ENCODE peak calls at places on chromosomes 5 and 9, in seven cellular contexts. One of them, this sample, is unnamed.

GRCh38 chr5:96855041-96855872 is 21.0 kb upstream of the ERAP2 start:
- DNase-seq in AG04450: peak; percentile 33
- DNase-seq in mammary epithelial cell: no peak
- DNase-seq in PC-9: no peak
- DNase-seq in HCT116: no peak
- DNase-seq in fibroblast of pulmonary artery: peak; percentile 68
- DNase-seq in IMR-90: peak; percentile 84
- DNase-seq in this sample: peak; percentile 61

GRCh38 chr9:13648676-13649075 is 369.2 kb upstream of the MPDZ start:
- DNase-seq in mammary epithelial cell: peak; percentile 19
- DNase-seq in AG04450: no peak
- DNase-seq in IMR-90: no peak
- DNase-seq in PC-9: no peak
- DNase-seq in fibroblast of pulmonary artery: no peak
- DNase-seq in HCT116: no peak
- DNase-seq in this sample: no peak

GRCh38 chr5:132298305-132298704 is 4.1 kb downstream of the SLC22A4 start:
- DNase-seq in IMR-90: peak; percentile 66
- DNase-seq in HCT116: no peak
- DNase-seq in PC-9: no peak
- DNase-seq in AG04450: no peak
- DNase-seq in fibroblast of pulmonary artery: peak; percentile 47
- DNase-seq in mammary epithelial cell: no peak
- DNase-seq in this sample: no peak

GRCh38 chr5:34524123-34524522 is 132.0 kb upstream of the RAI14 start:
- DNase-seq in mammary epithelial cell: peak; percentile 72
- DNase-seq in PC-9: peak; percentile 29
- DNase-seq in HCT116: no peak
- DNase-seq in AG04450: no peak
- DNase-seq in IMR-90: peak; percentile 83
- DNase-seq in fibroblast of pulmonary artery: peak; percentile 67
- DNase-seq in this sample: peak; percentile 34

GRCh38 chr5:125717209-125717608 is 706.0 kb upstream of the GRAMD2B start:
- DNase-seq in IMR-90: peak; percentile 96
- DNase-seq in mammary epithelial cell: peak; percentile 74
- DNase-seq in fibroblast of pulmonary artery: peak; percentile 37
- DNase-seq in HCT116: no peak
- DNase-seq in PC-9: no peak
- DNase-seq in AG04450: peak; percentile 77
- DNase-seq in this sample: peak; percentile 4

GRCh38 chr9:16344343-16344742 is 526.1 kb downstream of the BNC2 start:
- DNase-seq in PC-9: no peak
- DNase-seq in IMR-90: peak; percentile 93
- DNase-seq in AG04450: peak; percentile 33
- DNase-seq in fibroblast of pulmonary artery: peak; percentile 91
- DNase-seq in mammary epithelial cell: peak; percentile 59
- DNase-seq in HCT116: no peak
- DNase-seq in this sample: peak; percentile 87

GRCh38 chr5:158560170-158560569 is 539.5 kb downstream of the EBF1 start:
- DNase-seq in PC-9: no peak
- DNase-seq in mammary epithelial cell: peak; percentile 20
- DNase-seq in HCT116: no peak
- DNase-seq in IMR-90: no peak
- DNase-seq in fibroblast of pulmonary artery: no peak
- DNase-seq in AG04450: no peak
- DNase-seq in this sample: no peak

GRCh38 chr9:120710110-120710981 is 3.9 kb downstream of the MEGF9 start:
- DNase-seq in IMR-90: peak; percentile 39
- DNase-seq in AG04450: no peak
- DNase-seq in fibroblast of pulmonary artery: no peak
- DNase-seq in PC-9: peak; percentile 56
- DNase-seq in HCT116: peak; percentile 52
- DNase-seq in mammary epithelial cell: peak; percentile 73
- DNase-seq in this sample: no peak

GRCh38 chr9:136901516-136902258 is 15.4 kb downstream of the TRAF2 start:
- DNase-seq in IMR-90: peak; percentile 45
- DNase-seq in PC-9: peak; percentile 91
- DNase-seq in HCT116: peak; percentile 41
- DNase-seq in mammary epithelial cell: peak; percentile 92
- DNase-seq in fibroblast of pulmonary artery: peak; percentile 33
- DNase-seq in AG04450: no peak
- DNase-seq in this sample: no peak

GRCh38 chr5:91499943-91500531 is 116.9 kb upstream of the ARRDC3 start:
- DNase-seq in mammary epithelial cell: peak; percentile 29
- DNase-seq in fibroblast of pulmonary artery: peak; percentile 69
- DNase-seq in IMR-90: peak; percentile 54
- DNase-seq in HCT116: peak; percentile 42
- DNase-seq in PC-9: no peak
- DNase-seq in AG04450: peak; percentile 20
- DNase-seq in this sample: peak; percentile 29

GRCh38 chr9:18396102-18396728 is 77.7 kb upstream of the ADAMTSL1 start:
- DNase-seq in HCT116: no peak
- DNase-seq in mammary epithelial cell: no peak
- DNase-seq in fibroblast of pulmonary artery: peak; percentile 42
- DNase-seq in IMR-90: peak; percentile 18
- DNase-seq in AG04450: no peak
- DNase-seq in PC-9: no peak
- DNase-seq in this sample: no peak

GRCh38 chr9:138066049-138066448 is 188.5 kb downstream of the CACNA1B start:
- DNase-seq in HCT116: no peak
- DNase-seq in PC-9: no peak
- DNase-seq in mammary epithelial cell: no peak
- DNase-seq in fibroblast of pulmonary artery: no peak
- DNase-seq in IMR-90: no peak
- DNase-seq in AG04450: no peak
- DNase-seq in this sample: no peak

GRCh38 chr9:136175745-136176290 is 29.1 kb downstream of the LHX3 start:
- DNase-seq in PC-9: no peak
- DNase-seq in IMR-90: no peak
- DNase-seq in AG04450: no peak
- DNase-seq in mammary epithelial cell: no peak
- DNase-seq in HCT116: no peak
- DNase-seq in fibroblast of pulmonary artery: no peak
- DNase-seq in this sample: no peak

GRCh38 chr5:176985516-176985915 is 21.1 kb downstream of the UIMC1 start:
- DNase-seq in AG04450: no peak
- DNase-seq in HCT116: no peak
- DNase-seq in IMR-90: no peak
- DNase-seq in PC-9: no peak
- DNase-seq in fibroblast of pulmonary artery: no peak
- DNase-seq in mammary epithelial cell: no peak
- DNase-seq in this sample: no peak

GRCh38 chr5:74135033-74135432 is 505.5 kb downstream of the ENC1 start:
- DNase-seq in HCT116: no peak
- DNase-seq in PC-9: no peak
- DNase-seq in fibroblast of pulmonary artery: no peak
- DNase-seq in AG04450: no peak
- DNase-seq in mammary epithelial cell: no peak
- DNase-seq in IMR-90: no peak
- DNase-seq in this sample: no peak

DNA sequence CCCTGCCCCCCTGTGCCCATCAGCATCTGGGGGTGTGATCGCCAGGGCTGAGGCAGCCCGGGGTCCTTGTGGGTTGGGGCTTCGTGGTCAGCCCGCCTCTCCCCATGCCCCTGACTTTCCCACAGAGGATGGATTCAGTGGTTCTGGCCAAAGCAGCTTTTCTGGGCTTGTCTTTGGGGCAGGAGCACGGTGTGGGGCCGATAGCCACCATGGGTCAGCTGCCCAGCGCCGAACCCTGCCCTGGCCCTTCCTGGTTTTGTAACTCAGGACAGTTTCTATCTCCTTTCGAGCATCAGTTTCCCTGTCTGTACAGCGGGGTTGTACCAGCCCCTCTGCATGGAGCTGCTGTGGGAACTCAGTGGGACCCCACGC is 77.1 kb downstream of the HMCN2 start:
- DNase-seq in HCT116: no peak
- DNase-seq in PC-9: no peak
- DNase-seq in fibroblast of pulmonary artery: no peak
- DNase-seq in IMR-90: no peak
- DNase-seq in AG04450: no peak
- DNase-seq in mammary epithelial cell: no peak
- DNase-seq in this sample: no peak
- H3K4me3 ChIP-seq in HCT116: no peak overlapping the region
- H3K4me3 ChIP-seq in PC-9: no peak overlapping the region
- H3K4me3 ChIP-seq in fibroblast of pulmonary artery: no peak overlapping the region
- H3K4me3 ChIP-seq in IMR-90: no peak overlapping the region
- H3K4me3 ChIP-seq in AG04450: no peak overlapping the region
- H3K4me3 ChIP-seq in mammary epithelial cell: no peak overlapping the region
- H3K4me3 ChIP-seq in this sample: no peak overlapping the region

GRCh38 chr9:76419782-76420380 is 25.7 kb upstream of the RFK start:
- DNase-seq in PC-9: no peak
- DNase-seq in mammary epithelial cell: no peak
- DNase-seq in HCT116: peak; percentile 21
- DNase-seq in AG04450: no peak
- DNase-seq in IMR-90: no peak
- DNase-seq in fibroblast of pulmonary artery: peak; percentile 40
- DNase-seq in this sample: no peak
- TF ChIP-seq CTCF in PC-9: peak; percentile 69
- TF ChIP-seq CTCF in mammary epithelial cell: peak; percentile 78
- TF ChIP-seq CTCF in HCT116: peak; percentile 54
- TF ChIP-seq CTCF in AG04450: peak; percentile 64
- TF ChIP-seq CTCF in IMR-90: peak; percentile 48
- TF ChIP-seq CTCF in fibroblast of pulmonary artery: peak; percentile 63
- TF ChIP-seq CTCF in this sample: peak; percentile 70

GRCh38 chr9:96618209-96619108 is 1.2 kb downstream of the CDC14B start:
- DNase-seq in AG04450: no peak
- DNase-seq in fibroblast of pulmonary artery: peak; percentile 48
- DNase-seq in HCT116: no peak
- DNase-seq in mammary epithelial cell: peak; percentile 43
- DNase-seq in PC-9: peak; percentile 37
- DNase-seq in IMR-90: peak; percentile 54
- DNase-seq in this sample: no peak

GRCh38 chr9:96617439-96618185 is 2.0 kb downstream of the CDC14B start:
- DNase-seq in HCT116: no peak
- DNase-seq in IMR-90: no peak
- DNase-seq in fibroblast of pulmonary artery: no peak
- DNase-seq in AG04450: no peak
- DNase-seq in PC-9: no peak
- DNase-seq in mammary epithelial cell: no peak
- DNase-seq in this sample: no peak

GRCh38 chr9:96619491-96620154 is at the start of gene CDC14B:
- DNase-seq in HCT116: peak; percentile 93
- DNase-seq in fibroblast of pulmonary artery: peak; percentile 91
- DNase-seq in AG04450: peak; percentile 57
- DNase-seq in mammary epithelial cell: peak; percentile 88
- DNase-seq in PC-9: peak; percentile 98
- DNase-seq in IMR-90: peak; percentile 90
- DNase-seq in this sample: no peak

GRCh38 chr9:96620155-96620514 is 492 bp upstream of the CDC14B start:
- DNase-seq in mammary epithelial cell: no peak
- DNase-seq in PC-9: no peak
- DNase-seq in AG04450: no peak
- DNase-seq in HCT116: no peak
- DNase-seq in fibroblast of pulmonary artery: no peak
- DNase-seq in IMR-90: no peak
- DNase-seq in this sample: no peak

GRCh38 chr9:96619109-96619435 is 571 bp downstream of the CDC14B start:
- DNase-seq in PC-9: peak; percentile 6
- DNase-seq in HCT116: no peak
- DNase-seq in AG04450: no peak
- DNase-seq in IMR-90: no peak
- DNase-seq in mammary epithelial cell: no peak
- DNase-seq in fibroblast of pulmonary artery: no peak
- DNase-seq in this sample: no peak
- H3K4me3 ChIP-seq in PC-9: peak overlapping the region; percentile 88
- H3K4me3 ChIP-seq in HCT116: peak overlapping the region; percentile 75
- H3K4me3 ChIP-seq in AG04450: peak overlapping the region; percentile 69
- H3K4me3 ChIP-seq in IMR-90: peak overlapping the region; percentile 88
- H3K4me3 ChIP-seq in mammary epithelial cell: peak overlapping the region; percentile 70
- H3K4me3 ChIP-seq in fibroblast of pulmonary artery: peak overlapping the region; percentile 66
- H3K4me3 ChIP-seq in this sample: peak overlapping the region; percentile 78

DNA sequence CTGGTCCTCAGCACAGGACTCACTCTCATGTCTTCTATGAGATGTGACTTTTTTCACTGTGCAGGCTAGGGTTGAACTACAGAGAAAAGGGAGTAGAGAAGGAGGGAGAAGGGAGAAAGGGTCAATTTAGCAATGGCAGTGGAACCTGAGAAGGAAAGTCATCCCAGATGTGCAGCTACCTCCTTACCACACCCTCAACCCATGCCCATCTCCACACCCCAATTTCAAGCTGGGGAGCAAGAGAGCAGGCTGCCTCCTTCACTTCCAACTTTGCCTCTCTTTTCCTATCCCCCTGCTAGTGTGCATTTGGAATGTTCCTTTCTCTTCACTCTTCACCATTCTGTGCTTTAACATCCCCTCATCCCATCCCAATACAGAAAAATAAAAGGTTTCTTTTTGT is 163.5 kb upstream of the MAP3K1 start:
- DNase-seq in mammary epithelial cell: no peak
- DNase-seq in PC-9: no peak
- DNase-seq in AG04450: no peak
- DNase-seq in HCT116: no peak
- DNase-seq in fibroblast of pulmonary artery: no peak
- DNase-seq in IMR-90: no peak
- DNase-seq in this sample: no peak
- TF ChIP-seq CTCF in mammary epithelial cell: no peak
- TF ChIP-seq CTCF in PC-9: no peak
- TF ChIP-seq CTCF in AG04450: no peak
- TF ChIP-seq CTCF in HCT116: no peak
- TF ChIP-seq CTCF in fibroblast of pulmonary artery: no peak
- TF ChIP-seq CTCF in IMR-90: no peak
- TF ChIP-seq CTCF in this sample: no peak

DNA sequence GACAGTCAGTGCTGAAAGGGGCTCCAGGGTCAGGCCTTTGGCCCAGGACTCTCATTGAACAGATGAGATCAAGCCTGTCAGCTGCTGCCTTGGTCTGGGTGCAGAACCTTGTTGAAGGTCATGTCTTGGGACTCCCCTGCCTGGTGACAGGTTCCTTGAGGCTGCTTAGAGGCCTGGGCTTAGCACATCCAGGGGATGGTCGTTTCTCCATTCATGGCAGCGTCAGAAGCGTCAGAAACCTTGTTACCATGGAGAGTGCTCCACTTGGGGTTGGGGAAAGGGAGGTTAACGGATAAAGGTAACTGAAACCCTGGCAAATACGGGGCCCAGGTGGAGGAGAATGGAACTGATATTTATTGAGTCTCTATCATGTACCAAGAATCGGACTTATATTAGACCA is 8.8 kb downstream of the ARPC5L start:
- DNase-seq in IMR-90: no peak
- DNase-seq in fibroblast of pulmonary artery: no peak
- DNase-seq in HCT116: no peak
- DNase-seq in AG04450: no peak
- DNase-seq in mammary epithelial cell: no peak
- DNase-seq in PC-9: no peak
- DNase-seq in this sample: no peak
- H3K4me3 ChIP-seq in IMR-90: peak overlapping the region; percentile 69
- H3K4me3 ChIP-seq in fibroblast of pulmonary artery: peak overlapping the region; percentile 94
- H3K4me3 ChIP-seq in HCT116: peak overlapping the region; percentile 91
- H3K4me3 ChIP-seq in AG04450: peak overlapping the region; percentile 90
- H3K4me3 ChIP-seq in mammary epithelial cell: peak overlapping the region; percentile 89
- H3K4me3 ChIP-seq in PC-9: peak overlapping the region; percentile 100
- H3K4me3 ChIP-seq in this sample: peak overlapping the region; percentile 99